ENCODE peak calls at places on chromosomes 16 and 17, in five cellular contexts. Z, I, N, U and G are unnamed samples.

GRCh38 chr17:50550661-50551432 is 3.9 kb downstream of the SPATA20 start:
- DNase-seq in N (peak), I (peak), U (peak), Z (no peak), G (peak)

GRCh38 chr17:50283246-50283645 is 9.0 kb downstream of the TMEM92 start:
- DNase-seq in Z (no peak), U (no peak), I (no peak), N (no peak), G (no peak)

GRCh38 chr16:3953728-3954410 is 73.4 kb upstream of the CREBBP start:
- DNase-seq in U (no peak), I (no peak), N (no peak), Z (no peak), G (no peak)

GRCh38 chr17:45734598-45734997 is 49.5 kb upstream of the CRHR1 start:
- DNase-seq in Z (no peak), N (no peak), I (no peak), U (no peak), G (no peak)

GRCh38 chr16:74842413-74842812 is 67.8 kb upstream of the FA2H start:
- DNase-seq in U (no peak), N (no peak), Z (peak), I (no peak), G (no peak)

GRCh38 chr16:11386791-11387546 is 41.7 kb downstream of the RMI2 start:
- DNase-seq in Z (no peak), U (peak), N (no peak), I (peak), G (no peak)

GRCh38 chr16:60274431-60275017 is 1540.4 kb upstream of the GOT2 start:
- DNase-seq in I (no peak), N (no peak), Z (no peak), U (no peak), G (no peak)

GRCh38 chr17:3447625-3448024 is 14.0 kb upstream of the OR1E2 start:
- DNase-seq in N (no peak), Z (peak), I (no peak), U (peak), G (no peak)

GRCh38 chr16:8936421-8936820 is 27.3 kb downstream of the USP7 start:
- DNase-seq in I (peak), N (peak), U (peak), Z (peak), G (no peak)

GRCh38 chr16:967546-968295 is 3.1 kb downstream of the LMF1 start:
- DNase-seq in Z (no peak), I (no peak), U (no peak), N (no peak), G (no peak)

GRCh38 chr16:52069866-52070265 is 477.1 kb downstream of the TOX3 start:
- DNase-seq in Z (peak), N (no peak), U (peak), I (peak), G (no peak)

GRCh38 chr17:34301986-34302385 is 16.4 kb downstream of the CCL11 start:
- DNase-seq in N (no peak), U (no peak), I (no peak), Z (no peak), G (no peak)

DNA sequence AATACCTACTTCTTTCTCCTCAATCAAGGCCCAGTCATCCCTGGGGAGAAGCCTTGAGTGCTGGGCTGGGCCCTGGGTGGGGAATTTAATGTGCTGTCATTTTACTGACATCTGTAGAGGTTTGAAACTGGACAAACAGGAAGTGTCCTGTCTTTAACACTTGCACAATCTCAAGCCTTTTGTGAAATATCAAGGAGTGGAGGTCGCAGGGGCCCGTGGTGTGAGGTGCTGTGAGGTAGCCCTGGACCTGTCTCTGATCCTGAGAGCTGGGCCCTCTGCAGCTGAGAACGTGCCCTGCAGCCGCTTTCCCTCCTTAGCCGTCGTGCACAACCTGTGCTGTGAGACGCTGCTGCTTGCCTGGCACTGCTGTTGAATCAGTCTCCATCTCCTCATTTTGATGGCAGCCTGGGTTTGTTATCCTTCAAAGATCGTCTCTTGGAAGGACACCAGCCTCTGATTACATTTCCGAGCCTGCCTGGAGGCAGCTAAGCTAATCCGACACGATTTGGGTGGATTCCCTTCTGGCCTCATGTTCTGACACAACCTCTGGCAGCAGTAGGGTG is 29.9 kb downstream of the SMARCE1 start:
- DNase-seq in U (no peak), N (no peak), Z (peak), I (no peak), G (no peak)
- H3K4me3 ChIP-seq in U (no peak), N (no peak), Z (no peak), I (no peak), G (no peak)

GRCh38 chr17:79776378-79777165 is 1.4 kb upstream of the CBX2 start:
- DNase-seq in Z (no peak), N (no peak), I (no peak), U (peak), G (no peak)
- TF ChIP-seq CTCF in Z (no peak), N (no peak), I (no peak), U (no peak), G (no peak)

GRCh38 chr17:5500247-5500803 is 14.0 kb downstream of the MIS12 start:
- DNase-seq in N (no peak), Z (no peak), I (peak), U (peak), G (no peak)
- H3K4me3 ChIP-seq in N (peak), Z (peak), I (peak), U (peak), G (peak)

GRCh38 chr17:1649116-1649843 is 386 bp downstream of the RILP start:
- DNase-seq in U (peak), Z (peak), N (no peak), I (peak), G (no peak)
- TF ChIP-seq CTCF in U (no peak), Z (no peak), N (no peak), I (no peak), G (no peak)

DNA sequence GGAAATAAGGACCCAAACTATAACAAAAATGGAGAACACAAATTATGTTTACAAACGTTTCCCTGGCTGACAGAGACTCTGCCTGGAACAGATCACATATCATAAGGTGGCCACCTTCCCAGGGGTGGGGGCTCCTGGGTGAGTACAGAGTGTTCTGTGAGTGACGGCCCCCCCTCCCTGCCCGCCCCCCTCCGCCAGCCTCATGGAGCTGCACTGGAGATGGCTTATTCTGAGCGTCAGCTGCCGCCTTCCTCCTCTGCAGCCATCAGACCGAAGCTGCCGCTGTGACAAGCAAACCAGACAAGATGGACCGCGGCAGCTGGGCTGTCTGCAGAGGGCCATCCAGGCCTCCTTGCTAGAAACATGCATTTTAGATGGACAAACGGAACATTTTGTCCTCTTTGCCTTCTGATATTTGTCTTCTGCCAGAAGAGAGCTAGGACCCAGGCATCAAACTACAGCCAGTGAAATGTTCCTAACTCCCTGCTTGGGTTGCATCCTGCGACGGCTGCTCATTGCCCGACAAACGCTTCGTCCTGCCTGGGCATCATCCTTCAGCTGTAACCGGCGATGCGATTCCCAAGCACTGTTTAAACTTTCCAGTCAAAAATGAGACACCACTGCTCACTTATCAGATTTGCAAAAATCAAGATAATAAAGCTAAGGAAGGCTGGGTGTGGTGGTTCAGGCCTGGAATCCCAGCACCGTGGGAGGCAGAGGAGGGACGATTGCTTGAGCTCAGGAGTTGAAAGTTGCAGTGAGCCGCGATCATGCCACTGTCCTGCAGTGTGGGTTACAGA is 15.3 kb upstream of the RPTOR start:
- DNase-seq in I (no peak), N (no peak), Z (no peak), U (no peak), G (no peak)
- H3K4me3 ChIP-seq in I (no peak), N (no peak), Z (no peak), U (no peak), G (no peak)